ENCODE peak calls at places on chromosomes 6 and 20, in ten cellular contexts. One of them, this sample, is unnamed.

GRCh38 chr6:121319112-121319553 is 15.1 kb downstream of the TBC1D32 start:
- DNase-seq in tibial artery: no peak
- DNase-seq in T follicular helper cell: no peak
- DNase-seq in GM03348: peak; percentile 31
- DNase-seq in stimulated activated CD4-positive, alpha-beta T cell treated with anti-CD3 and anti-CD28 coated beads, Interleukin-1b, Interleukin-23, amount 100 ng/mL, for 4 hours: no peak
- DNase-seq in caudate nucleus: no peak
- DNase-seq in HTR-8/SVneo: no peak
- DNase-seq in SW480: no peak
- DNase-seq in activated gamma-delta T cell treated with anti-CD3 and anti-CD28 coated beads, Interleukin-2, amount 50 U/mL, for 16 hours: no peak
- DNase-seq in fibroblast of the aortic adventitia: peak; percentile 56
- DNase-seq in this sample: no peak

GRCh38 chr6:137024172-137024990 is 20.4 kb downstream of the IL20RA start:
- DNase-seq in activated gamma-delta T cell treated with anti-CD3 and anti-CD28 coated beads, Interleukin-2, amount 50 U/mL, for 16 hours: no peak
- DNase-seq in caudate nucleus: no peak
- DNase-seq in fibroblast of the aortic adventitia: no peak
- DNase-seq in tibial artery: no peak
- DNase-seq in GM03348: no peak
- DNase-seq in SW480: peak; percentile 88
- DNase-seq in T follicular helper cell: no peak
- DNase-seq in stimulated activated CD4-positive, alpha-beta T cell treated with anti-CD3 and anti-CD28 coated beads, Interleukin-1b, Interleukin-23, amount 100 ng/mL, for 4 hours: no peak
- DNase-seq in HTR-8/SVneo: no peak
- DNase-seq in this sample: no peak

GRCh38 chr20:43188234-43188653 is 1.5 kb downstream of the PTPRT start:
- DNase-seq in activated gamma-delta T cell treated with anti-CD3 and anti-CD28 coated beads, Interleukin-2, amount 50 U/mL, for 16 hours: no peak
- DNase-seq in tibial artery: no peak
- DNase-seq in T follicular helper cell: no peak
- DNase-seq in HTR-8/SVneo: no peak
- DNase-seq in fibroblast of the aortic adventitia: no peak
- DNase-seq in GM03348: peak; percentile 9
- DNase-seq in caudate nucleus: no peak
- DNase-seq in stimulated activated CD4-positive, alpha-beta T cell treated with anti-CD3 and anti-CD28 coated beads, Interleukin-1b, Interleukin-23, amount 100 ng/mL, for 4 hours: no peak
- DNase-seq in SW480: no peak
- DNase-seq in this sample: no peak

GRCh38 chr6:56902551-56903464 is 52.1 kb upstream of the BEND6 start:
- DNase-seq in activated gamma-delta T cell treated with anti-CD3 and anti-CD28 coated beads, Interleukin-2, amount 50 U/mL, for 16 hours: no peak
- DNase-seq in tibial artery: no peak
- DNase-seq in HTR-8/SVneo: peak; percentile 52
- DNase-seq in stimulated activated CD4-positive, alpha-beta T cell treated with anti-CD3 and anti-CD28 coated beads, Interleukin-1b, Interleukin-23, amount 100 ng/mL, for 4 hours: no peak
- DNase-seq in caudate nucleus: no peak
- DNase-seq in GM03348: peak; percentile 51
- DNase-seq in T follicular helper cell: no peak
- DNase-seq in SW480: peak; percentile 32
- DNase-seq in fibroblast of the aortic adventitia: peak; percentile 87
- DNase-seq in this sample: no peak

GRCh38 chr6:447381-448165 is 56.0 kb downstream of the IRF4 start:
- DNase-seq in SW480: no peak
- DNase-seq in HTR-8/SVneo: no peak
- DNase-seq in GM03348: no peak
- DNase-seq in activated gamma-delta T cell treated with anti-CD3 and anti-CD28 coated beads, Interleukin-2, amount 50 U/mL, for 16 hours: no peak
- DNase-seq in fibroblast of the aortic adventitia: no peak
- DNase-seq in T follicular helper cell: no peak
- DNase-seq in caudate nucleus: no peak
- DNase-seq in tibial artery: no peak
- DNase-seq in stimulated activated CD4-positive, alpha-beta T cell treated with anti-CD3 and anti-CD28 coated beads, Interleukin-1b, Interleukin-23, amount 100 ng/mL, for 4 hours: no peak
- DNase-seq in this sample: no peak

GRCh38 chr6:149636116-149636515 is 12.4 kb downstream of the KATNA1 start:
- DNase-seq in activated gamma-delta T cell treated with anti-CD3 and anti-CD28 coated beads, Interleukin-2, amount 50 U/mL, for 16 hours: no peak
- DNase-seq in tibial artery: no peak
- DNase-seq in GM03348: peak; percentile 24
- DNase-seq in HTR-8/SVneo: no peak
- DNase-seq in fibroblast of the aortic adventitia: peak; percentile 49
- DNase-seq in T follicular helper cell: no peak
- DNase-seq in caudate nucleus: no peak
- DNase-seq in SW480: no peak
- DNase-seq in stimulated activated CD4-positive, alpha-beta T cell treated with anti-CD3 and anti-CD28 coated beads, Interleukin-1b, Interleukin-23, amount 100 ng/mL, for 4 hours: no peak
- DNase-seq in this sample: no peak

GRCh38 chr20:35311409-35311808 is 19.2 kb upstream of the FAM83C start:
- DNase-seq in tibial artery: no peak
- DNase-seq in fibroblast of the aortic adventitia: peak; percentile 43
- DNase-seq in GM03348: no peak
- DNase-seq in stimulated activated CD4-positive, alpha-beta T cell treated with anti-CD3 and anti-CD28 coated beads, Interleukin-1b, Interleukin-23, amount 100 ng/mL, for 4 hours: no peak
- DNase-seq in caudate nucleus: no peak
- DNase-seq in HTR-8/SVneo: no peak
- DNase-seq in activated gamma-delta T cell treated with anti-CD3 and anti-CD28 coated beads, Interleukin-2, amount 50 U/mL, for 16 hours: no peak
- DNase-seq in T follicular helper cell: no peak
- DNase-seq in SW480: peak; percentile 94
- DNase-seq in this sample: no peak

GRCh38 chr6:160750276-160750689 is 48.2 kb downstream of the PLG start:
- DNase-seq in activated gamma-delta T cell treated with anti-CD3 and anti-CD28 coated beads, Interleukin-2, amount 50 U/mL, for 16 hours: no peak
- DNase-seq in caudate nucleus: no peak
- DNase-seq in stimulated activated CD4-positive, alpha-beta T cell treated with anti-CD3 and anti-CD28 coated beads, Interleukin-1b, Interleukin-23, amount 100 ng/mL, for 4 hours: no peak
- DNase-seq in GM03348: peak; percentile 24
- DNase-seq in T follicular helper cell: no peak
- DNase-seq in SW480: peak; percentile 9
- DNase-seq in HTR-8/SVneo: no peak
- DNase-seq in fibroblast of the aortic adventitia: no peak
- DNase-seq in tibial artery: no peak
- DNase-seq in this sample: no peak